ENCODE peak calls at places on chromosomes 7 and 10, in eight cellular contexts. B is skeletal muscle cell; U is AG04450; Z is NCI-H774; Y is type B pancreatic cell; G is activated naive CD4-positive, alpha-beta T cell; I is anterior cingulate cortex; O is AG09319. H is an unnamed sample.

GRCh38 chr7:976901-977325 is 1.6 kb upstream of the COX19 start:
- DNase-seq in U (no peak), O (no peak), Z (no peak), B (no peak), G (no peak), I (no peak), Y (no peak), H (no peak)

GRCh38 chr10:79346388-79347225 is 662 bp upstream of the PPIF start:
- DNase-seq in Y (no peak), U (no peak), Z (no peak), I (no peak), B (no peak), G (no peak), O (no peak), H (no peak)

GRCh38 chr10:124875596-124875995 is 66.3 kb upstream of the ZRANB1 start:
- DNase-seq in Y (no peak), Z (no peak), U (no peak), B (peak), G (no peak), O (peak), I (no peak), H (no peak)

GRCh38 chr10:31000867-31001266 is 30.8 kb downstream of the ZNF438 start:
- DNase-seq in Z (no peak), B (no peak), I (no peak), U (no peak), G (no peak), Y (no peak), O (no peak), H (no peak)

GRCh38 chr10:43202224-43202656 is 64.0 kb downstream of the CSGALNACT2 start:
- DNase-seq in U (no peak), Z (peak), I (no peak), B (no peak), G (peak), Y (peak), O (no peak), H (no peak)

GRCh38 chr7:117259626-117260025 is 63.2 kb downstream of the WNT2 start:
- DNase-seq in Z (no peak), Y (no peak), I (no peak), B (peak), O (no peak), G (no peak), U (no peak), H (no peak)

GRCh38 chr7:75985518-75986146 is 8.8 kb downstream of the TMEM120A start:
- DNase-seq in I (no peak), U (no peak), O (no peak), B (no peak), G (no peak), Y (no peak), Z (no peak), H (no peak)

GRCh38 chr7:82562716-82563404 is 119.3 kb upstream of the CACNA2D1 start:
- DNase-seq in U (peak), O (peak), I (no peak), Y (no peak), Z (no peak), B (peak), G (no peak), H (no peak)

GRCh38 chr7:110142939-110143526 is 947.9 kb upstream of the LRRN3 start:
- DNase-seq in I (no peak), O (no peak), G (no peak), B (no peak), Z (no peak), U (no peak), Y (no peak), H (no peak)

GRCh38 chr10:80829151-80829550 is 291.4 kb downstream of the SH2D4B start:
- DNase-seq in O (no peak), G (no peak), Y (no peak), I (no peak), B (no peak), Z (no peak), U (no peak), H (no peak)

GRCh38 chr7:41872951-41873350 is 170.1 kb upstream of the INHBA start:
- DNase-seq in I (no peak), O (no peak), G (no peak), Z (no peak), Y (no peak), U (no peak), B (no peak), H (no peak)